ENCODE peak calls at places on chromosomes 1 and 21, in nine cellular contexts. One of them, this sample, is unnamed.

GRCh38 chr1:89472253-89472652 is 52.4 kb upstream of the LRRC8B start:
- DNase-seq in ovary: no peak
- DNase-seq in IMR-90: no peak
- DNase-seq in A549: no peak
- DNase-seq in thyroid gland: no peak
- DNase-seq in testis: no peak
- DNase-seq in sigmoid colon: no peak
- DNase-seq in breast epithelium: no peak
- DNase-seq in HCT116: no peak
- DNase-seq in this sample: no peak

GRCh38 chr1:246597971-246598370 is 31.7 kb downstream of the CNST start:
- DNase-seq in ovary: no peak
- DNase-seq in IMR-90: no peak
- DNase-seq in A549: no peak
- DNase-seq in thyroid gland: no peak
- DNase-seq in testis: no peak
- DNase-seq in sigmoid colon: no peak
- DNase-seq in breast epithelium: no peak
- DNase-seq in HCT116: no peak
- DNase-seq in this sample: no peak

GRCh38 chr1:6673816-6674398 is 27.7 kb downstream of the DNAJC11 start:
- DNase-seq in ovary: no peak
- DNase-seq in IMR-90: peak; percentile 28
- DNase-seq in A549: no peak
- DNase-seq in thyroid gland: no peak
- DNase-seq in testis: no peak
- DNase-seq in sigmoid colon: no peak
- DNase-seq in breast epithelium: no peak
- DNase-seq in HCT116: no peak
- DNase-seq in this sample: no peak

GRCh38 chr1:53498555-53499142 is 39.5 kb downstream of the DMRTB1 start:
- DNase-seq in ovary: no peak
- DNase-seq in IMR-90: peak; percentile 49
- DNase-seq in A549: no peak
- DNase-seq in thyroid gland: no peak
- DNase-seq in testis: no peak
- DNase-seq in sigmoid colon: no peak
- DNase-seq in breast epithelium: no peak
- DNase-seq in HCT116: no peak
- DNase-seq in this sample: no peak

GRCh38 chr1:36324322-36324802 is 917 bp upstream of the EVA1B start:
- DNase-seq in ovary: peak; percentile 57
- DNase-seq in IMR-90: no peak
- DNase-seq in A549: no peak
- DNase-seq in thyroid gland: no peak
- DNase-seq in testis: no peak
- DNase-seq in sigmoid colon: no peak
- DNase-seq in breast epithelium: no peak
- DNase-seq in HCT116: no peak
- DNase-seq in this sample: no peak

GRCh38 chr1:27099154-27099903 is 55.6 kb downstream of the SLC9A1 start:
- DNase-seq in ovary: peak; percentile 72
- DNase-seq in IMR-90: peak; percentile 83
- DNase-seq in A549: peak; percentile 71
- DNase-seq in thyroid gland: peak; percentile 82
- DNase-seq in testis: peak; percentile 87
- DNase-seq in sigmoid colon: no peak
- DNase-seq in breast epithelium: peak; percentile 51
- DNase-seq in HCT116: no peak
- DNase-seq in this sample: peak; percentile 48

GRCh38 chr1:202516434-202516877 is 168.0 kb downstream of the PPP1R12B start:
- DNase-seq in ovary: no peak
- DNase-seq in IMR-90: peak; percentile 57
- DNase-seq in A549: no peak
- DNase-seq in thyroid gland: no peak
- DNase-seq in testis: no peak
- DNase-seq in sigmoid colon: no peak
- DNase-seq in breast epithelium: no peak
- DNase-seq in HCT116: no peak
- DNase-seq in this sample: no peak

GRCh38 chr1:63795455-63795854 is 21.6 kb downstream of the ROR1 start:
- DNase-seq in ovary: no peak
- DNase-seq in IMR-90: no peak
- DNase-seq in A549: no peak
- DNase-seq in thyroid gland: peak; percentile 57
- DNase-seq in testis: no peak
- DNase-seq in sigmoid colon: no peak
- DNase-seq in breast epithelium: no peak
- DNase-seq in HCT116: no peak
- DNase-seq in this sample: no peak

GRCh38 chr1:24745711-24746582 is 700 bp downstream of the CLIC4 start:
- DNase-seq in ovary: peak; percentile 61
- DNase-seq in IMR-90: peak; percentile 66
- DNase-seq in A549: peak; percentile 57
- DNase-seq in thyroid gland: peak; percentile 60
- DNase-seq in testis: peak; percentile 70
- DNase-seq in sigmoid colon: peak; percentile 90
- DNase-seq in breast epithelium: peak; percentile 84
- DNase-seq in HCT116: no peak
- DNase-seq in this sample: peak; percentile 62

GRCh38 chr1:109351457-109351856 is 44.6 kb upstream of the MYBPHL start:
- DNase-seq in ovary: no peak
- DNase-seq in IMR-90: no peak
- DNase-seq in A549: no peak
- DNase-seq in thyroid gland: no peak
- DNase-seq in testis: no peak
- DNase-seq in sigmoid colon: no peak
- DNase-seq in breast epithelium: no peak
- DNase-seq in HCT116: no peak
- DNase-seq in this sample: no peak

GRCh38 chr21:46454634-46455390 is 3.9 kb upstream of the DIP2A start:
- DNase-seq in ovary: no peak
- DNase-seq in IMR-90: no peak
- DNase-seq in A549: no peak
- DNase-seq in thyroid gland: no peak
- DNase-seq in testis: peak; percentile 77
- DNase-seq in sigmoid colon: peak; percentile 25
- DNase-seq in breast epithelium: no peak
- DNase-seq in HCT116: no peak
- DNase-seq in this sample: no peak

GRCh38 chr1:225772848-225773247 is 4.8 kb upstream of the SRP9 start:
- DNase-seq in ovary: no peak
- DNase-seq in IMR-90: no peak
- DNase-seq in A549: no peak
- DNase-seq in thyroid gland: no peak
- DNase-seq in testis: peak; percentile 54
- DNase-seq in sigmoid colon: no peak
- DNase-seq in breast epithelium: no peak
- DNase-seq in HCT116: no peak
- DNase-seq in this sample: peak; percentile 58

GRCh38 chr1:219580019-219580676 is 32.8 kb downstream of the ZC3H11B start:
- DNase-seq in ovary: no peak
- DNase-seq in IMR-90: peak; percentile 10
- DNase-seq in A549: no peak
- DNase-seq in thyroid gland: no peak
- DNase-seq in testis: no peak
- DNase-seq in sigmoid colon: no peak
- DNase-seq in breast epithelium: no peak
- DNase-seq in HCT116: no peak
- DNase-seq in this sample: no peak

GRCh38 chr1:218339267-218339831 is 5.8 kb upstream of the TGFB2 start:
- DNase-seq in ovary: no peak
- DNase-seq in IMR-90: peak; percentile 62
- DNase-seq in A549: peak; percentile 58
- DNase-seq in thyroid gland: no peak
- DNase-seq in testis: no peak
- DNase-seq in sigmoid colon: no peak
- DNase-seq in breast epithelium: no peak
- DNase-seq in HCT116: no peak
- DNase-seq in this sample: no peak

GRCh38 chr1:110494522-110495406 is 24.2 kb downstream of the KCNA10 start:
- DNase-seq in ovary: no peak
- DNase-seq in IMR-90: peak; percentile 8
- DNase-seq in A549: no peak
- DNase-seq in thyroid gland: no peak
- DNase-seq in testis: no peak
- DNase-seq in sigmoid colon: no peak
- DNase-seq in breast epithelium: no peak
- DNase-seq in HCT116: no peak
- DNase-seq in this sample: no peak

GRCh38 chr1:224430511-224431113 is 4.0 kb downstream of the WDR26 start:
- DNase-seq in ovary: no peak
- DNase-seq in IMR-90: peak; percentile 76
- DNase-seq in A549: peak; percentile 39
- DNase-seq in thyroid gland: no peak
- DNase-seq in testis: no peak
- DNase-seq in sigmoid colon: no peak
- DNase-seq in breast epithelium: no peak
- DNase-seq in HCT116: no peak
- DNase-seq in this sample: no peak

GRCh38 chr21:42682661-42683060 is 29.2 kb downstream of the PDE9A start:
- DNase-seq in ovary: no peak
- DNase-seq in IMR-90: no peak
- DNase-seq in A549: no peak
- DNase-seq in thyroid gland: no peak
- DNase-seq in testis: no peak
- DNase-seq in sigmoid colon: no peak
- DNase-seq in breast epithelium: no peak
- DNase-seq in HCT116: no peak
- DNase-seq in this sample: no peak
- H3K27ac ChIP-seq in ovary: no peak overlapping the region
- H3K27ac ChIP-seq in IMR-90: no peak overlapping the region
- H3K27ac ChIP-seq in A549: no peak overlapping the region
- H3K27ac ChIP-seq in thyroid gland: no peak overlapping the region
- H3K27ac ChIP-seq in testis: no peak overlapping the region
- H3K27ac ChIP-seq in sigmoid colon: no peak overlapping the region
- H3K27ac ChIP-seq in breast epithelium: no peak overlapping the region
- H3K27ac ChIP-seq in HCT116: no peak overlapping the region
- H3K27ac ChIP-seq in this sample: no peak overlapping the region

DNA sequence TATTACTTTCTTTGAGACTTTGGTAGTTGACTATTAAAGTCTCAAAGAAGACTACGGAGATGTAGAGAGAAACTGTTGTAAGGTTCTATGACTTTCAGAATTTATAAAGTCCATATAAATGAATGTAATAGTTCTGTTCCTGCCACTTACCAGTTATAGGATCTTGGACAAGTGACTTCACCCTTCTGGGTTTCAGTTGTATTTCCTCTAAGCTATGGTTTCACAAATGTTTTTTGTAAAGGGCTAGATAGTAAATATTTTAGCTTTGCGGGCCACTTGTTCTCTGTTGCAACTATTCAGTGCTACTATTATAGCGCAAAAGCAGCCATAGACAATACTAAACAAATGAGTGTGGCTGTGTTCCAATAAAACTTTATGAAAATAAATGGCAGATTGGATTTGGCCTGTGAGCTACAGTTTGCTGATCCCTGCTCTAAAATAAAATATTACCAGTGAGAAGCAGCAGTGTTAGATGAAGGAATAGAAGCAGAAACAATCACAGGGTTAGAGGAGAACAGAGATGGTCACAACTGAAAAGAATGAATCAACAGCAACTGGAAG is 14.7 kb downstream of the ZMPSTE24 start:
- DNase-seq in ovary: no peak
- DNase-seq in IMR-90: no peak
- DNase-seq in A549: no peak
- DNase-seq in thyroid gland: no peak
- DNase-seq in testis: no peak
- DNase-seq in sigmoid colon: no peak
- DNase-seq in breast epithelium: no peak
- DNase-seq in HCT116: no peak
- DNase-seq in this sample: no peak
- H3K4me3 ChIP-seq in ovary: no peak overlapping the region
- H3K4me3 ChIP-seq in IMR-90: no peak overlapping the region
- H3K4me3 ChIP-seq in A549: no peak overlapping the region
- H3K4me3 ChIP-seq in thyroid gland: no peak overlapping the region
- H3K4me3 ChIP-seq in testis: no peak overlapping the region
- H3K4me3 ChIP-seq in sigmoid colon: no peak overlapping the region
- H3K4me3 ChIP-seq in breast epithelium: no peak overlapping the region
- H3K4me3 ChIP-seq in HCT116: no peak overlapping the region
- H3K4me3 ChIP-seq in this sample: no peak overlapping the region

GRCh38 chr1:111895456-111895855 is 94.0 kb downstream of the KCND3 start:
- DNase-seq in ovary: no peak
- DNase-seq in IMR-90: peak; percentile 3
- DNase-seq in A549: no peak
- DNase-seq in thyroid gland: no peak
- DNase-seq in testis: no peak
- DNase-seq in sigmoid colon: no peak
- DNase-seq in breast epithelium: no peak
- DNase-seq in HCT116: no peak
- DNase-seq in this sample: no peak

GRCh38 chr1:111888740-111889376 is 100.6 kb downstream of the KCND3 start:
- DNase-seq in ovary: no peak
- DNase-seq in IMR-90: no peak
- DNase-seq in A549: no peak
- DNase-seq in thyroid gland: no peak
- DNase-seq in testis: no peak
- DNase-seq in sigmoid colon: no peak
- DNase-seq in breast epithelium: no peak
- DNase-seq in HCT116: no peak
- DNase-seq in this sample: no peak

GRCh38 chr1:111895017-111895416 is 94.5 kb downstream of the KCND3 start:
- DNase-seq in ovary: no peak
- DNase-seq in IMR-90: no peak
- DNase-seq in A549: no peak
- DNase-seq in thyroid gland: no peak
- DNase-seq in testis: no peak
- DNase-seq in sigmoid colon: no peak
- DNase-seq in breast epithelium: no peak
- DNase-seq in HCT116: no peak
- DNase-seq in this sample: no peak

GRCh38 chr1:111894497-111894896 is 95.0 kb downstream of the KCND3 start:
- DNase-seq in ovary: no peak
- DNase-seq in IMR-90: no peak
- DNase-seq in A549: no peak
- DNase-seq in thyroid gland: no peak
- DNase-seq in testis: no peak
- DNase-seq in sigmoid colon: no peak
- DNase-seq in breast epithelium: no peak
- DNase-seq in HCT116: no peak
- DNase-seq in this sample: no peak
- TF ChIP-seq POLR2A in ovary: no peak
- TF ChIP-seq POLR2A in IMR-90: no peak
- TF ChIP-seq POLR2A in A549: no peak
- TF ChIP-seq POLR2A in thyroid gland: no peak
- TF ChIP-seq POLR2A in testis: no peak
- TF ChIP-seq POLR2A in sigmoid colon: no peak
- TF ChIP-seq POLR2A in breast epithelium: no peak
- TF ChIP-seq POLR2A in HCT116: no peak
- TF ChIP-seq POLR2A in this sample: no peak

DNA sequence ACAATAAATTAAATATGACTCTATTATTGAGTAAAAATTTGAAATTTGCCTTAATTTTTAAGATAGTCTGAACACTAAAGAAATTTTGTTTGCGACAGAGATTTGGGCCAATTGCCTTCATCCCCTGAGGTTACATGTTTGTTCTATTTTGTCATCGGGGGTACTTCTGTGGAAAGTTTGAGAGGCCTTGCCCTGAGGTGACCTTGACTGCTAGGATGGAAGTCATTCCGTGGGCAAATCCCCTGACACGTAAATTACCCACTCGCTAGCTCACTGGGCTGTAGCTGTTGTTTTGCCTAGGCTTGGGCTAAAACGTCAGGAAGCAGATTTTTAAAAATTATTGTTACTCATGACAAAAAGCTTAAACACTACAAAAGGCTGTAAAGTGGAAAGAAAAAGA is 142.5 kb downstream of the MRPS6 start:
- DNase-seq in ovary: no peak
- DNase-seq in IMR-90: no peak
- DNase-seq in A549: no peak
- DNase-seq in thyroid gland: peak; percentile 86
- DNase-seq in testis: no peak
- DNase-seq in sigmoid colon: no peak
- DNase-seq in breast epithelium: no peak
- DNase-seq in HCT116: no peak
- DNase-seq in this sample: no peak
- H3K27ac ChIP-seq in ovary: no peak overlapping the region
- H3K27ac ChIP-seq in IMR-90: no peak overlapping the region
- H3K27ac ChIP-seq in A549: no peak overlapping the region
- H3K27ac ChIP-seq in thyroid gland: peak overlapping the region; percentile 97
- H3K27ac ChIP-seq in testis: no peak overlapping the region
- H3K27ac ChIP-seq in sigmoid colon: no peak overlapping the region
- H3K27ac ChIP-seq in breast epithelium: no peak overlapping the region
- H3K27ac ChIP-seq in HCT116: no peak overlapping the region
- H3K27ac ChIP-seq in this sample: no peak overlapping the region

This sample was measured in stomach.